ENCODE peak calls at places on chromosomes 2 and 18, in ten cellular contexts. Q is AG09309; I is stimulated activated CD8-positive, alpha-beta memory T cell treated with anti-CD3 and anti-CD28 coated beads, Interleukin-4, amount 100 ng/mL, for 1 hour; U is CD8-positive, alpha-beta memory T cell; Z is hypothalamus; B is left lung; S is fibroblast of lung; M is SJSA1; D is dermis blood vessel endothelial cell; P is pancreas. T is an unnamed sample.
A peak's percentile ranks its signal among the peaks of the same experiment; 100 is the strongest.

GRCh38 chr2:197869030-197869429 is 64.6 kb downstream of the PLCL1 start:
- DNase-seq in Q (no peak), I (no peak), U (no peak), Z (no peak), B (no peak), S (no peak), M (no peak), D (no peak), P (no peak), T (no peak)

GRCh38 chr18:43049021-43049420 is 66.5 kb downstream of the RIT2 start:
- DNase-seq in Q (no peak), I (no peak), U (no peak), Z (no peak), B (no peak), S (peak; percentile 94), M (no peak), D (no peak), P (no peak), T (no peak)

GRCh38 chr2:19126281-19126680 is 232.1 kb downstream of the OSR1 start:
- DNase-seq in Q (no peak), I (no peak), U (no peak), Z (no peak), B (no peak), S (no peak), M (no peak), D (no peak), P (no peak), T (no peak)

GRCh38 chr2:37418956-37419355 is 74.5 kb downstream of the QPCT start:
- DNase-seq in Q (no peak), I (no peak), U (no peak), Z (no peak), B (no peak), S (no peak), M (no peak), D (no peak), P (no peak), T (no peak)

GRCh38 chr2:133972786-133973185 is 281.1 kb upstream of the MGAT5 start:
- DNase-seq in Q (peak; percentile 20), I (no peak), U (no peak), Z (peak; percentile 3), B (no peak), S (peak; percentile 14), M (no peak), D (no peak), P (no peak), T (no peak)

GRCh38 chr2:64819774-64820688 is 166.3 kb upstream of the SERTAD2 start:
- DNase-seq in Q (no peak), I (peak; percentile 15), U (peak; percentile 68), Z (no peak), B (no peak), S (no peak), M (no peak), D (no peak), P (no peak), T (no peak)

GRCh38 chr2:27177441-27178351 is 28.9 kb downstream of the TCF23 start:
- DNase-seq in Q (no peak), I (no peak), U (no peak), Z (no peak), B (no peak), S (no peak), M (no peak), D (no peak), P (no peak), T (no peak)

GRCh38 chr18:35122586-35123224 is 81.5 kb downstream of the MAPRE2 start:
- DNase-seq in Q (no peak), I (no peak), U (no peak), Z (no peak), B (no peak), S (no peak), M (no peak), D (no peak), P (no peak), T (no peak)

GRCh38 chr2:216343221-216343985 is 28.9 kb downstream of the MARCHF4 start:
- DNase-seq in Q (no peak), I (no peak), U (no peak), Z (no peak), B (no peak), S (no peak), M (peak; percentile 3), D (no peak), P (no peak), T (no peak)

GRCh38 chr2:195638738-195639137 is 18.3 kb upstream of the SLC39A10 start:
- DNase-seq in Q (no peak), I (no peak), U (no peak), Z (no peak), B (no peak), S (no peak), M (no peak), D (no peak), P (no peak), T (no peak)

GRCh38 chr2:71602581-71602980 is 149.2 kb downstream of the DYSF start:
- DNase-seq in Q (no peak), I (no peak), U (peak; percentile 14), Z (no peak), B (no peak), S (no peak), M (no peak), D (no peak), P (peak; percentile 28), T (no peak)

GRCh38 chr2:85162746-85163301 is 29.6 kb downstream of the TCF7L1 start:
- DNase-seq in Q (no peak), I (no peak), U (no peak), Z (no peak), B (peak; percentile 38), S (peak; percentile 91), M (no peak), D (no peak), P (no peak), T (no peak)

GRCh38 chr18:37563810-37564511 is 1.6 kb downstream of the CELF4 start:
- DNase-seq in Q (no peak), I (no peak), U (no peak), Z (no peak), B (no peak), S (no peak), M (no peak), D (no peak), P (no peak), T (no peak)

GRCh38 chr2:127672341-127673303 is 2.7 kb downstream of the LIMS2 start:
- DNase-seq in Q (no peak), I (no peak), U (no peak), Z (no peak), B (no peak), S (no peak), M (no peak), D (peak; percentile 38), P (no peak), T (no peak)

GRCh38 chr2:26534865-26535662 is 57.1 kb upstream of the OTOF start:
- DNase-seq in Q (no peak), I (no peak), U (no peak), Z (no peak), B (peak; percentile 12), S (no peak), M (no peak), D (no peak), P (no peak), T (no peak)

GRCh38 chr18:79487198-79488165 is 91.8 kb downstream of the NFATC1 start:
- DNase-seq in Q (no peak), I (no peak), U (peak; percentile 42), Z (no peak), B (peak; percentile 25), S (no peak), M (no peak), D (no peak), P (peak; percentile 62), T (no peak)

GRCh38 chr18:2515408-2515807 is 55.9 kb downstream of the METTL4 start:
- DNase-seq in Q (peak; percentile 82), I (no peak), U (no peak), Z (no peak), B (no peak), S (peak; percentile 74), M (peak; percentile 59), D (peak; percentile 89), P (no peak), T (no peak)

GRCh38 chr2:219252900-219253752 is at the start of gene TUBA4B:
- DNase-seq in Q (no peak), I (peak; percentile 12), U (peak; percentile 60), Z (peak; percentile 38), B (peak; percentile 52), S (no peak), M (no peak), D (peak; percentile 23), P (no peak), T (peak; percentile 29)

GRCh38 chr2:173254659-173255058 is 100.0 kb upstream of the CDCA7 start:
- DNase-seq in Q (no peak), I (no peak), U (no peak), Z (no peak), B (no peak), S (no peak), M (no peak), D (no peak), P (no peak), T (no peak)

GRCh38 chr18:48023334-48024008 is 93.0 kb upstream of the SMAD2 start:
- DNase-seq in Q (no peak), I (no peak), U (no peak), Z (no peak), B (peak; percentile 37), S (no peak), M (peak; percentile 62), D (peak; percentile 91), P (no peak), T (no peak)

GRCh38 chr2:236176417-236176816 is 8.2 kb upstream of the GBX2 start:
- DNase-seq in Q (no peak), I (no peak), U (no peak), Z (no peak), B (no peak), S (peak; percentile 31), M (peak; percentile 57), D (peak; percentile 76), P (no peak), T (no peak)

GRCh38 chr2:48529189-48529588 is 765 bp upstream of the STON1 start:
- DNase-seq in Q (no peak), I (no peak), U (no peak), Z (no peak), B (peak; percentile 38), S (no peak), M (no peak), D (no peak), P (no peak), T (no peak)

GRCh38 chr2:153291718-153292117 is 186.8 kb downstream of the RPRM start:
- DNase-seq in Q (no peak), I (no peak), U (no peak), Z (no peak), B (no peak), S (no peak), M (no peak), D (no peak), P (no peak), T (no peak)

GRCh38 chr2:6934329-6934728 is 17.1 kb downstream of the RNF144A start:
- DNase-seq in Q (no peak), I (no peak), U (no peak), Z (no peak), B (no peak), S (no peak), M (no peak), D (no peak), P (no peak), T (no peak)

GRCh38 chr2:64808092-64808491 is 154.4 kb upstream of the SERTAD2 start:
- DNase-seq in Q (no peak), I (no peak), U (no peak), Z (no peak), B (no peak), S (no peak), M (no peak), D (no peak), P (no peak), T (no peak)

GRCh38 chr18:63883617-63884016 is 3.9 kb upstream of the SERPINB2 start:
- DNase-seq in Q (no peak), I (no peak), U (no peak), Z (no peak), B (no peak), S (no peak), M (no peak), D (no peak), P (no peak), T (no peak)

GRCh38 chr2:120768112-120769048 is 32.7 kb downstream of the GLI2 start:
- DNase-seq in Q (no peak), I (no peak), U (peak; percentile 34), Z (no peak), B (peak; percentile 28), S (no peak), M (no peak), D (no peak), P (peak; percentile 41), T (no peak)

GRCh38 chr2:149577269-149577668 is 10.3 kb downstream of the MMADHC start:
- DNase-seq in Q (no peak), I (no peak), U (no peak), Z (no peak), B (no peak), S (no peak), M (no peak), D (no peak), P (no peak), T (no peak)

T was measured in effector CD4-positive, alpha-beta T cell.